ENCODE peak calls at places on chromosomes 3 and 15, in four cellular contexts. M is endothelial cell of umbilical vein, C is AG09309, Z is choroid plexus epithelial cell. Y is an unnamed sample.

GRCh38 chr15:57138260-57138895 is 219.9 kb downstream of the TCF12 start:
- DNase-seq in Z (peak; percentile 93), M (peak; percentile 75), C (no peak), Y (peak; percentile 88)

GRCh38 chr3:39127907-39128303 is 20.4 kb downstream of the TTC21A start:
- DNase-seq in C (no peak), Z (no peak), M (no peak), Y (no peak)

GRCh38 chr3:16381426-16381825 is 116.4 kb downstream of the OXNAD1 start:
- DNase-seq in Z (no peak), C (no peak), M (no peak), Y (no peak)

GRCh38 chr15:98123297-98123696 is 162.8 kb downstream of the ARRDC4 start:
- DNase-seq in Z (no peak), M (no peak), C (no peak), Y (no peak)

GRCh38 chr3:193980905-193981304 is 155.0 kb upstream of the HES1 start:
- DNase-seq in Z (no peak), C (no peak), M (peak; percentile 31), Y (no peak)

GRCh38 chr3:159513867-159514380 is 474.7 kb upstream of the IL12A start:
- DNase-seq in C (no peak), Z (no peak), M (no peak), Y (no peak)

GRCh38 chr3:164416491-164417222 is 661.6 kb downstream of the SI start:
- DNase-seq in C (peak; percentile 32), M (no peak), Z (peak; percentile 11), Y (no peak)

GRCh38 chr15:68830141-68830540 is 9.4 kb upstream of the ANP32A start:
- DNase-seq in M (no peak), C (no peak), Z (no peak), Y (no peak)

GRCh38 chr15:48442011-48442410 is 110.8 kb downstream of the DUT start:
- DNase-seq in M (no peak), Z (no peak), C (no peak), Y (no peak)

GRCh38 chr3:13623101-13623654 is 74.3 kb downstream of the FBLN2 start:
- DNase-seq in C (no peak), Z (peak; percentile 73), M (no peak), Y (peak; percentile 3)

GRCh38 chr3:63654246-63654645 is 1.8 kb downstream of the SNTN start:
- DNase-seq in Z (no peak), M (no peak), C (peak; percentile 4), Y (peak; percentile 7)

GRCh38 chr3:13236774-13237173 is 163.5 kb upstream of the IQSEC1 start:
- DNase-seq in M (no peak), Z (no peak), C (no peak), Y (no peak)

GRCh38 chr3:88105325-88105724 is 44.4 kb upstream of the C3orf38 start:
- DNase-seq in C (no peak), M (no peak), Z (peak; percentile 41), Y (peak; percentile 50)

GRCh38 chr15:48060396-48060795 is 60.4 kb upstream of the SLC24A5 start:
- DNase-seq in Z (no peak), M (no peak), C (no peak), Y (no peak)

GRCh38 chr3:42647821-42648459 is 5.6 kb upstream of the ZBTB47 start:
- DNase-seq in Z (peak; percentile 46), M (no peak), C (no peak), Y (no peak)

GRCh38 chr3:134827213-134827612 is 32.2 kb downstream of the EPHB1 start:
- DNase-seq in C (no peak), Z (no peak), M (no peak), Y (no peak)

GRCh38 chr3:40143283-40144090 is 166.0 kb upstream of the EIF1B start:
- DNase-seq in C (no peak), Z (no peak), M (no peak), Y (no peak)

GRCh38 chr3:115239717-115240116 is 92.6 kb upstream of the ZBTB20 start:
- DNase-seq in Z (peak; percentile 82), C (peak; percentile 96), M (peak; percentile 99), Y (peak; percentile 99)

GRCh38 chr3:5277612-5278236 is 90.2 kb downstream of the EDEM1 start:
- DNase-seq in M (no peak), Z (no peak), C (no peak), Y (no peak)

GRCh38 chr15:83010709-83011270 is 649 bp downstream of the C15orf40 start:
- DNase-seq in Z (peak; percentile 93), M (peak; percentile 79), C (peak; percentile 46), Y (peak; percentile 88)
- TF ChIP-seq CTCF in Z (peak; percentile 99), M (peak; percentile 95), C (peak; percentile 91), Y (no peak)

GRCh38 chr15:90002428-90002844 is 1.3 kb downstream of the ZNF710 start:
- DNase-seq in M (peak; percentile 44), C (no peak), Z (peak; percentile 42), Y (peak; percentile 30)
- H3K4me3 ChIP-seq in M (peak overlapping the region; percentile 63), C (peak overlapping the region; percentile 51), Z (peak overlapping the region; percentile 71), Y (peak overlapping the region; percentile 68)

DNA sequence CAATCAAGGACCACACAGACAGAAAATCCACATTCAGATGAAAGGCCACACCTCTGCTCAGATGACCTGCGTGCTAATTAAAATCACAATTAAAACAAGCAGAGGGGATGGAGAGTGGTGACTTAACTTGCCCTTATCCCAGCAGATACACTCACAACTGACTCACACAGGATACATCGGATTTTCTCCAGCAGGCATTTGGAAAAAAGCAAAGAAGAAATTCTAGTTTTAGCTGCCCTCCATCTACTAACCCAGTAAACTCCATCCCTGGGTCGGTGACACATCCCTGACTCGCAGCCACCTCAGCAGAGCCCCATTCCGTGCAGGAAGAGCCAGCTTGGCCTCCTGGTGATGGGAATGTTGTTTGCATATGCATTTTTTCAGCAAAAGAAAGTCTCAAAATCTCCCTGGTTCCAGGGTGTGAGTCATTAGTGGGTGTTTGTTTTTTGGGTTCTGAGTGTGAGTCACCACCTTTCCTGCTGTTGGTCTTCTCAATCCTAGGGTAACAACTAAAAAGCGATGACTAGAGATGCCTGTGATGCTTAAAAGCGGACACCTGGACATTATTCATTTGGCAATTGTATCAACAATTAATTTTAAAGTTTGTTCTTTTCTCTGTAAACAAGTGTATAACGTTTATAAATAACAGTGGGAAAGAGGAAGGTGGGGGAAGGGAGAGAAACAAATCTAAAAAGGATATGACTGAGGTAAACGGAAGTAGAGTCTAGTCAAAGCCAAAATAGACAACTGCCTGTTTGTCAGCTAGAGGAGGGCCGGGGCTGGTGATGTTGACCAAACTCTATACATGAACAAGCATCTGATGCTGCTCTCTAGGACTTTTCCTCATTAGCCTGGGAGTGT is 49.8 kb upstream of the SLC4A7 start:
- DNase-seq in C (peak; percentile 98), Z (peak; percentile 93), M (peak; percentile 97), Y (peak; percentile 96)
- TF ChIP-seq CTCF in C (peak; percentile 75), Z (peak; percentile 68), M (peak; percentile 45), Y (peak; percentile 62)

GRCh38 chr3:36907911-36908646 is 36.8 kb downstream of the TRANK1 start:
- DNase-seq in Z (peak; percentile 85), M (peak; percentile 90), C (no peak), Y (peak; percentile 85)
- H3K4me3 ChIP-seq in Z (peak overlapping the region; percentile 56), M (peak overlapping the region; percentile 12), C (peak overlapping the region; percentile 35), Y (peak overlapping the region; percentile 55)

Y was measured in fibroblast of pulmonary artery.